ENCODE peak calls at places on chromosome 22, in six cellular contexts. One of them, this sample, is unnamed.

GRCh38 chr22:49760280-49760629 is 67.4 kb downstream of the BRD1 start:
- DNase-seq in neural progenitor cell: no peak
- DNase-seq in PC-9: no peak
- DNase-seq in prostate gland: no peak
- DNase-seq in GM23248: no peak
- DNase-seq in fibroblast of mammary gland: no peak
- DNase-seq in this sample: peak

GRCh38 chr22:20173720-20174119 is 22.9 kb upstream of the CCDC188 start:
- DNase-seq in neural progenitor cell: peak
- DNase-seq in fibroblast of mammary gland: no peak
- DNase-seq in prostate gland: no peak
- DNase-seq in PC-9: no peak
- DNase-seq in GM23248: no peak
- DNase-seq in this sample: no peak

GRCh38 chr22:21688706-21689381 is 23.0 kb downstream of the PPIL2 start:
- DNase-seq in GM23248: no peak
- DNase-seq in PC-9: no peak
- DNase-seq in neural progenitor cell: no peak
- DNase-seq in fibroblast of mammary gland: no peak
- DNase-seq in prostate gland: no peak
- DNase-seq in this sample: no peak

GRCh38 chr22:37675930-37676571 is 615 bp downstream of the LGALS1 start:
- DNase-seq in prostate gland: no peak
- DNase-seq in GM23248: peak
- DNase-seq in neural progenitor cell: no peak
- DNase-seq in fibroblast of mammary gland: peak
- DNase-seq in PC-9: peak
- DNase-seq in this sample: peak

GRCh38 chr22:47626428-47627390 is 864.3 kb downstream of the TBC1D22A start:
- DNase-seq in neural progenitor cell: no peak
- DNase-seq in fibroblast of mammary gland: no peak
- DNase-seq in PC-9: no peak
- DNase-seq in prostate gland: no peak
- DNase-seq in GM23248: no peak
- DNase-seq in this sample: no peak

GRCh38 chr22:46050451-46050845 is 73.5 kb upstream of the WNT7B start:
- DNase-seq in GM23248: no peak
- DNase-seq in neural progenitor cell: no peak
- DNase-seq in PC-9: no peak
- DNase-seq in prostate gland: no peak
- DNase-seq in fibroblast of mammary gland: no peak
- DNase-seq in this sample: no peak

GRCh38 chr22:46444390-46444854 is 93.0 kb downstream of the CELSR1 start:
- DNase-seq in PC-9: no peak
- DNase-seq in GM23248: no peak
- DNase-seq in fibroblast of mammary gland: no peak
- DNase-seq in neural progenitor cell: no peak
- DNase-seq in prostate gland: no peak
- DNase-seq in this sample: no peak

GRCh38 chr22:50399751-50400331 is 56.7 kb downstream of the PPP6R2 start:
- DNase-seq in PC-9: peak
- DNase-seq in GM23248: peak
- DNase-seq in neural progenitor cell: peak
- DNase-seq in prostate gland: no peak
- DNase-seq in fibroblast of mammary gland: peak
- DNase-seq in this sample: peak

GRCh38 chr22:17483670-17484372 is 79.5 kb upstream of the SLC25A18 start:
- DNase-seq in prostate gland: no peak
- DNase-seq in fibroblast of mammary gland: no peak
- DNase-seq in neural progenitor cell: no peak
- DNase-seq in GM23248: no peak
- DNase-seq in PC-9: no peak
- DNase-seq in this sample: peak

GRCh38 chr22:24807284-24807950 is 1.4 kb downstream of the SGSM1 start:
- DNase-seq in fibroblast of mammary gland: peak
- DNase-seq in neural progenitor cell: peak
- DNase-seq in GM23248: no peak
- DNase-seq in prostate gland: peak
- DNase-seq in PC-9: no peak
- DNase-seq in this sample: peak

GRCh38 chr22:26457661-26458272 is 25.8 kb downstream of the HPS4 start:
- DNase-seq in prostate gland: no peak
- DNase-seq in fibroblast of mammary gland: no peak
- DNase-seq in neural progenitor cell: no peak
- DNase-seq in GM23248: no peak
- DNase-seq in PC-9: no peak
- DNase-seq in this sample: no peak

GRCh38 chr22:23772315-23773246 is at the start of gene MMP11:
- DNase-seq in PC-9: peak
- DNase-seq in neural progenitor cell: peak
- DNase-seq in GM23248: peak
- DNase-seq in prostate gland: peak
- DNase-seq in fibroblast of mammary gland: no peak
- DNase-seq in this sample: no peak

GRCh38 chr22:50201191-50202129 is 649 bp downstream of the SELENOO start:
- DNase-seq in PC-9: no peak
- DNase-seq in prostate gland: no peak
- DNase-seq in GM23248: peak
- DNase-seq in neural progenitor cell: peak
- DNase-seq in fibroblast of mammary gland: no peak
- DNase-seq in this sample: no peak

GRCh38 chr22:25929479-25929878 is 187.5 kb downstream of the MYO18B start:
- DNase-seq in prostate gland: no peak
- DNase-seq in fibroblast of mammary gland: no peak
- DNase-seq in PC-9: no peak
- DNase-seq in neural progenitor cell: peak
- DNase-seq in GM23248: no peak
- DNase-seq in this sample: no peak

GRCh38 chr22:33049125-33049729 is 9.0 kb downstream of the SYN3 start:
- DNase-seq in neural progenitor cell: peak
- DNase-seq in PC-9: peak
- DNase-seq in fibroblast of mammary gland: peak
- DNase-seq in GM23248: peak
- DNase-seq in prostate gland: peak
- DNase-seq in this sample: peak

GRCh38 chr22:29493636-29494035 is 13.6 kb downstream of the NEFH start:
- DNase-seq in fibroblast of mammary gland: no peak
- DNase-seq in neural progenitor cell: no peak
- DNase-seq in GM23248: no peak
- DNase-seq in PC-9: no peak
- DNase-seq in prostate gland: no peak
- DNase-seq in this sample: no peak

GRCh38 chr22:49948958-49949913 is 11.3 kb upstream of the PIM3 start:
- DNase-seq in GM23248: no peak
- DNase-seq in prostate gland: peak
- DNase-seq in PC-9: peak
- DNase-seq in fibroblast of mammary gland: no peak
- DNase-seq in neural progenitor cell: no peak
- DNase-seq in this sample: no peak

GRCh38 chr22:38203090-38203810 is 1.5 kb downstream of the MAFF start:
- DNase-seq in fibroblast of mammary gland: no peak
- DNase-seq in prostate gland: peak
- DNase-seq in PC-9: peak
- DNase-seq in neural progenitor cell: peak
- DNase-seq in GM23248: peak
- DNase-seq in this sample: peak

GRCh38 chr22:39700565-39700964 is 130.0 kb downstream of the CACNA1I start:
- DNase-seq in GM23248: no peak
- DNase-seq in PC-9: no peak
- DNase-seq in fibroblast of mammary gland: no peak
- DNase-seq in neural progenitor cell: no peak
- DNase-seq in prostate gland: no peak
- DNase-seq in this sample: no peak

GRCh38 chr22:41818596-41818995 is 14.3 kb upstream of the SREBF2 start:
- DNase-seq in prostate gland: no peak
- DNase-seq in neural progenitor cell: no peak
- DNase-seq in PC-9: no peak
- DNase-seq in fibroblast of mammary gland: no peak
- DNase-seq in GM23248: no peak
- DNase-seq in this sample: no peak

GRCh38 chr22:31586137-31586920 is 75.7 kb downstream of the PISD start:
- DNase-seq in PC-9: peak
- DNase-seq in fibroblast of mammary gland: peak
- DNase-seq in prostate gland: no peak
- DNase-seq in GM23248: peak
- DNase-seq in neural progenitor cell: no peak
- DNase-seq in this sample: peak

GRCh38 chr22:31925056-31925455 is 19.3 kb upstream of the YWHAH start:
- DNase-seq in fibroblast of mammary gland: no peak
- DNase-seq in neural progenitor cell: no peak
- DNase-seq in PC-9: no peak
- DNase-seq in prostate gland: no peak
- DNase-seq in GM23248: no peak
- DNase-seq in this sample: no peak

GRCh38 chr22:26295583-26296126 is 126.4 kb downstream of the SEZ6L start:
- DNase-seq in GM23248: no peak
- DNase-seq in neural progenitor cell: no peak
- DNase-seq in PC-9: no peak
- DNase-seq in prostate gland: no peak
- DNase-seq in fibroblast of mammary gland: no peak
- DNase-seq in this sample: no peak

GRCh38 chr22:41237707-41238569 is 2.8 kb downstream of the CHADL start:
- DNase-seq in GM23248: peak
- DNase-seq in prostate gland: peak
- DNase-seq in PC-9: peak
- DNase-seq in neural progenitor cell: peak
- DNase-seq in fibroblast of mammary gland: peak
- DNase-seq in this sample: peak

GRCh38 chr22:20124083-20124787 is 7.2 kb upstream of the TRMT2A start:
- DNase-seq in PC-9: no peak
- DNase-seq in neural progenitor cell: no peak
- DNase-seq in fibroblast of mammary gland: no peak
- DNase-seq in GM23248: no peak
- DNase-seq in prostate gland: no peak
- DNase-seq in this sample: no peak

GRCh38 chr22:28112548-28113043 is 193.5 kb upstream of the PITPNB start:
- DNase-seq in neural progenitor cell: peak
- DNase-seq in PC-9: no peak
- DNase-seq in prostate gland: no peak
- DNase-seq in GM23248: peak
- DNase-seq in fibroblast of mammary gland: peak
- DNase-seq in this sample: peak

GRCh38 chr22:42452916-42453315 is 20.7 kb upstream of the NFAM1 start:
- DNase-seq in fibroblast of mammary gland: no peak
- DNase-seq in PC-9: no peak
- DNase-seq in neural progenitor cell: no peak
- DNase-seq in prostate gland: no peak
- DNase-seq in GM23248: no peak
- DNase-seq in this sample: no peak

GRCh38 chr22:36641902-36642640 is 61.5 kb downstream of the CACNG2 start:
- DNase-seq in fibroblast of mammary gland: peak
- DNase-seq in prostate gland: no peak
- DNase-seq in GM23248: peak
- DNase-seq in PC-9: no peak
- DNase-seq in neural progenitor cell: no peak
- DNase-seq in this sample: peak

GRCh38 chr22:19805821-19806212 is 45.2 kb downstream of the TBX1 start:
- DNase-seq in neural progenitor cell: no peak
- DNase-seq in fibroblast of mammary gland: no peak
- DNase-seq in GM23248: no peak
- DNase-seq in prostate gland: no peak
- DNase-seq in PC-9: peak
- DNase-seq in this sample: no peak

GRCh38 chr22:32531955-32532818 is 57.6 kb downstream of the FBXO7 start:
- DNase-seq in GM23248: peak
- DNase-seq in PC-9: peak
- DNase-seq in prostate gland: no peak
- DNase-seq in neural progenitor cell: peak
- DNase-seq in fibroblast of mammary gland: peak
- DNase-seq in this sample: peak